ENCODE peak calls at places on chromosomes 16 and 17, in ten cellular contexts. N is PC-3, A is PC-9, C is GM23338, D is HCT116, W is SK-N-SH, E is OCI-LY7, R is hepatocyte, H is Karpas-422, P is MM.1S. V is an unnamed sample.
A peak's percentile ranks its signal among the peaks of the same experiment; 100 is the strongest.

GRCh38 chr17:80362428-80363119 is 52.4 kb upstream of the ENDOV start:
- DNase-seq in R (no peak), A (no peak), W (no peak), C (no peak), N (no peak), E (no peak), H (no peak), D (no peak), P (no peak), V (peak; percentile 38)

GRCh38 chr16:86664518-86665318 is 86.4 kb downstream of the FOXL1 start:
- DNase-seq in A (peak; percentile 42), D (peak; percentile 96), W (no peak), C (no peak), R (peak; percentile 80), E (peak; percentile 23), N (peak; percentile 91), P (no peak), H (no peak), V (peak; percentile 96)

GRCh38 chr16:75011634-75012307 is 12.9 kb downstream of the ZNRF1 start:
- DNase-seq in H (peak; percentile 31), R (peak; percentile 35), W (no peak), C (no peak), E (no peak), P (no peak), N (peak; percentile 83), A (peak; percentile 86), D (peak; percentile 75), V (peak; percentile 93)

GRCh38 chr16:81403208-81403600 is 41.4 kb upstream of the CMIP start:
- DNase-seq in E (no peak), P (no peak), W (no peak), N (no peak), D (no peak), H (no peak), C (no peak), R (no peak), A (no peak), V (no peak)

GRCh38 chr17:7502987-7503386 is 18.8 kb downstream of the POLR2A start:
- DNase-seq in D (no peak), P (no peak), A (no peak), R (no peak), E (no peak), C (peak; percentile 78), H (no peak), W (no peak), N (no peak), V (peak; percentile 22)

GRCh38 chr16:86444274-86445060 is 65.9 kb upstream of the FOXF1 start:
- DNase-seq in R (peak; percentile 74), P (no peak), D (no peak), N (no peak), C (no peak), H (no peak), W (peak; percentile 53), E (no peak), A (no peak), V (no peak)

GRCh38 chr17:43908111-43908721 is 880 bp upstream of the MPP2 start:
- DNase-seq in W (peak; percentile 86), N (no peak), H (peak; percentile 90), R (peak; percentile 72), E (peak; percentile 48), D (peak; percentile 62), A (no peak), C (peak; percentile 88), P (no peak), V (peak; percentile 90)

GRCh38 chr16:31193874-31194273 is 8.7 kb downstream of the PYCARD start:
- DNase-seq in C (no peak), P (no peak), R (no peak), W (no peak), A (no peak), N (no peak), H (no peak), E (no peak), D (no peak), V (no peak)

GRCh38 chr17:48552453-48553189 is 7.7 kb upstream of the HOXB2 start:
- DNase-seq in H (no peak), P (no peak), W (no peak), N (no peak), E (no peak), D (no peak), R (no peak), C (peak; percentile 48), A (no peak), V (no peak)

DNA sequence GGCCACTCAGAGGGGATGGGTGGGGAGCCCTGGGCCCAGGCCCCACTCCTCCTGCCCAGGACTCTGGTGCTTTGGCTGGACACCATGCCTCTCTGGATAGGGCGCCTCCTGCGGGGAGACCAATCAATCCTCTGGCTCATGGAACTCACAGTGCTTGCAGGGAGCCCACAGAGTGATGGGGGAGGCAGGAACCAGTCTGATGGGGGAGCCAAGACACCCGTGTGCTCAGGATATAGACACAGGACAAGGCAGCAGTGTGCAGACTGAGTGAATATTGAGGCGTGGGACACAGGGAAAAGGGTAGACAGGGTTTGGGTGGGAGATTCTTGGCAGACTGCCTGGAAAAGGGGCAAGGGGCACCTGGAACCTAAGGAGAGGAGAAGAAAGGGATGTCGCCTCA is 37.6 kb upstream of the DLX4 start:
- DNase-seq in D (no peak), N (no peak), R (no peak), A (no peak), C (no peak), E (no peak), W (no peak), P (no peak), H (no peak), V (no peak)
- H3K4me1 ChIP-seq in D (peaks cover 13% of the 10 kb centered on the region), N (peaks cover 11% of the 10 kb centered on the region), R (no peaks in the 10 kb centered on the region), A (peaks cover 15% of the 10 kb centered on the region), C (peaks cover 4% of the 10 kb centered on the region), E (no peaks in the 10 kb centered on the region), W (peaks cover 9% of the 10 kb centered on the region), P (no peaks in the 10 kb centered on the region), H (no peaks in the 10 kb centered on the region), V (peaks cover 26% of the 10 kb centered on the region)

GRCh38 chr16:54787045-54787444 is 143.6 kb upstream of the IRX5 start:
- DNase-seq in D (no peak), N (no peak), W (no peak), C (no peak), P (no peak), E (no peak), R (no peak), H (no peak), A (no peak), V (no peak)
- H3K9me2 ChIP-seq in D (no peaks in the 10 kb centered on the region), N (no peaks in the 10 kb centered on the region), W (no peaks in the 10 kb centered on the region), C (peaks cover 4% of the 10 kb centered on the region), P (no peaks in the 10 kb centered on the region), E (no peaks in the 10 kb centered on the region), R (no peaks in the 10 kb centered on the region), H (no peaks in the 10 kb centered on the region), A (no peaks in the 10 kb centered on the region), V (no peaks in the 10 kb centered on the region)

GRCh38 chr16:52376677-52377300 is 170.2 kb downstream of the TOX3 start:
- DNase-seq in W (peak; percentile 17), H (no peak), A (no peak), C (no peak), N (no peak), E (no peak), D (no peak), R (no peak), P (no peak), V (no peak)
- H3K4me1 ChIP-seq in W (peaks cover 2% of the 10 kb centered on the region), H (no peaks in the 10 kb centered on the region), A (no peaks in the 10 kb centered on the region), C (no peaks in the 10 kb centered on the region), N (no peaks in the 10 kb centered on the region), E (no peaks in the 10 kb centered on the region), D (no peaks in the 10 kb centered on the region), R (no peaks in the 10 kb centered on the region), P (no peaks in the 10 kb centered on the region), V (no peaks in the 10 kb centered on the region)

GRCh38 chr16:60274431-60275017 is 1540.4 kb upstream of the GOT2 start:
- DNase-seq in E (no peak), C (no peak), N (no peak), D (no peak), H (no peak), R (no peak), P (no peak), W (no peak), A (no peak), V (no peak)

GRCh38 chr16:60271382-60272180 is 1537.5 kb upstream of the GOT2 start:
- DNase-seq in E (no peak), A (no peak), W (no peak), R (no peak), N (no peak), P (no peak), C (peak; percentile 30), H (no peak), D (no peak), V (no peak)
- H3K9me2 ChIP-seq in E (no peaks in the 10 kb centered on the region), A (no peaks in the 10 kb centered on the region), W (no peaks in the 10 kb centered on the region), R (no peaks in the 10 kb centered on the region), N (no peaks in the 10 kb centered on the region), P (no peaks in the 10 kb centered on the region), C (peaks cover 6% of the 10 kb centered on the region), H (no peaks in the 10 kb centered on the region), D (no peaks in the 10 kb centered on the region), V (no peaks in the 10 kb centered on the region)

DNA sequence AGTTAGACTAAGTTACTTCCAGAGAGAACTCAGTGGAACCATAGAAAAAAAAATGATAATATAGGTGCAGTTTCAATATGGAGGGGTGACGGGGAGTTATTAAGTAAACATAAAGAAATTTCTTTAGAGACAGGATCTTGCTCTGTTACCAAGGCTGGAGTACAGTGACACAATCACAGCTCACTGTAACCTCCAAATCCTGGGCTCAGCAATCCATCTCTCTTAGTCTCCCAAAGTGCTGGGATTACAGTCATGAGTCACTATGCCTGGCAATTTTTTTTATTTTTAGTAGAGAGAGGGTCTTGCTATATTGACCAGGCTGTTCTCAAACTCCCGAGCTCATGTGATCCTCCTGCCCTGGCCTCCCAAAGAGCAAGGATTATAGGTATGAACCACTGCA is 48.8 kb downstream of the NLRC5 start:
- DNase-seq in C (no peak), H (no peak), D (no peak), E (no peak), N (no peak), R (no peak), W (no peak), A (no peak), P (no peak), V (peak; percentile 66)
- H3K4me1 ChIP-seq in C (no peaks in the 10 kb centered on the region), H (peaks cover 86% of the 10 kb centered on the region), D (no peaks in the 10 kb centered on the region), E (peaks cover 86% of the 10 kb centered on the region), N (no peaks in the 10 kb centered on the region), R (no peaks in the 10 kb centered on the region), W (no peaks in the 10 kb centered on the region), A (no peaks in the 10 kb centered on the region), P (peaks cover 43% of the 10 kb centered on the region), V (peaks cover 25% of the 10 kb centered on the region)

GRCh38 chr16:27681681-27682080 is 131.7 kb downstream of the KATNIP start:
- DNase-seq in W (no peak), R (no peak), E (no peak), A (no peak), D (no peak), C (no peak), P (no peak), H (no peak), N (no peak), V (no peak)
- H3K9me2 ChIP-seq in W (no peaks in the 10 kb centered on the region), R (no peaks in the 10 kb centered on the region), E (no peaks in the 10 kb centered on the region), A (no peaks in the 10 kb centered on the region), D (no peaks in the 10 kb centered on the region), C (no peaks in the 10 kb centered on the region), P (no peaks in the 10 kb centered on the region), H (no peaks in the 10 kb centered on the region), N (no peaks in the 10 kb centered on the region), V (no peaks in the 10 kb centered on the region)